ENCODE peak calls at places on chromosomes 5 and 9, in nine cellular contexts. One of them, this sample, is unnamed.

GRCh38 chr9:37284631-37285030 is 137.9 kb upstream of the GRHPR start:
- DNase-seq in psoas muscle: no peak
- DNase-seq in left ventricle myocardium inferior: no peak
- DNase-seq in astrocyte of the hippocampus: no peak
- DNase-seq in tibial artery: no peak
- DNase-seq in activated CD4-positive, alpha-beta memory T cell treated with anti-CD3 and anti-CD28 coated beads, Interleukin-2, amount 10 ng/mL, durations not matched to agents 7 days and 5 days: no peak
- DNase-seq in colonic mucosa: no peak
- DNase-seq in KBM-7: no peak
- DNase-seq in C1 segment of cervical spinal cord: no peak
- DNase-seq in this sample: no peak

GRCh38 chr9:81035171-81035570 is 654.2 kb downstream of the TLE1 start:
- DNase-seq in psoas muscle: no peak
- DNase-seq in left ventricle myocardium inferior: no peak
- DNase-seq in astrocyte of the hippocampus: peak
- DNase-seq in tibial artery: no peak
- DNase-seq in activated CD4-positive, alpha-beta memory T cell treated with anti-CD3 and anti-CD28 coated beads, Interleukin-2, amount 10 ng/mL, durations not matched to agents 7 days and 5 days: no peak
- DNase-seq in colonic mucosa: no peak
- DNase-seq in KBM-7: no peak
- DNase-seq in C1 segment of cervical spinal cord: no peak
- DNase-seq in this sample: no peak

GRCh38 chr9:87324613-87325194 is 173.0 kb upstream of the DAPK1 start:
- DNase-seq in psoas muscle: no peak
- DNase-seq in left ventricle myocardium inferior: no peak
- DNase-seq in astrocyte of the hippocampus: peak
- DNase-seq in tibial artery: no peak
- DNase-seq in activated CD4-positive, alpha-beta memory T cell treated with anti-CD3 and anti-CD28 coated beads, Interleukin-2, amount 10 ng/mL, durations not matched to agents 7 days and 5 days: no peak
- DNase-seq in colonic mucosa: no peak
- DNase-seq in KBM-7: peak
- DNase-seq in C1 segment of cervical spinal cord: no peak
- DNase-seq in this sample: no peak

GRCh38 chr9:38687389-38687842 is 32.5 kb downstream of the FAM240B start:
- DNase-seq in psoas muscle: peak
- DNase-seq in left ventricle myocardium inferior: peak
- DNase-seq in astrocyte of the hippocampus: peak
- DNase-seq in tibial artery: no peak
- DNase-seq in activated CD4-positive, alpha-beta memory T cell treated with anti-CD3 and anti-CD28 coated beads, Interleukin-2, amount 10 ng/mL, durations not matched to agents 7 days and 5 days: peak
- DNase-seq in colonic mucosa: peak
- DNase-seq in KBM-7: no peak
- DNase-seq in C1 segment of cervical spinal cord: no peak
- DNase-seq in this sample: no peak

GRCh38 chr5:76811214-76811613 is 7.6 kb upstream of the F2RL1 start:
- DNase-seq in psoas muscle: no peak
- DNase-seq in left ventricle myocardium inferior: no peak
- DNase-seq in astrocyte of the hippocampus: peak
- DNase-seq in tibial artery: no peak
- DNase-seq in activated CD4-positive, alpha-beta memory T cell treated with anti-CD3 and anti-CD28 coated beads, Interleukin-2, amount 10 ng/mL, durations not matched to agents 7 days and 5 days: no peak
- DNase-seq in colonic mucosa: no peak
- DNase-seq in KBM-7: no peak
- DNase-seq in C1 segment of cervical spinal cord: no peak
- DNase-seq in this sample: no peak

GRCh38 chr5:111697881-111698757 is 58.9 kb downstream of the NREP start:
- DNase-seq in psoas muscle: no peak
- DNase-seq in left ventricle myocardium inferior: no peak
- DNase-seq in astrocyte of the hippocampus: peak
- DNase-seq in tibial artery: no peak
- DNase-seq in activated CD4-positive, alpha-beta memory T cell treated with anti-CD3 and anti-CD28 coated beads, Interleukin-2, amount 10 ng/mL, durations not matched to agents 7 days and 5 days: no peak
- DNase-seq in colonic mucosa: no peak
- DNase-seq in KBM-7: no peak
- DNase-seq in C1 segment of cervical spinal cord: no peak
- DNase-seq in this sample: no peak

GRCh38 chr5:177458912-177459350 is 12.3 kb downstream of the PRR7 start:
- DNase-seq in psoas muscle: no peak
- DNase-seq in left ventricle myocardium inferior: no peak
- DNase-seq in astrocyte of the hippocampus: peak
- DNase-seq in tibial artery: no peak
- DNase-seq in activated CD4-positive, alpha-beta memory T cell treated with anti-CD3 and anti-CD28 coated beads, Interleukin-2, amount 10 ng/mL, durations not matched to agents 7 days and 5 days: no peak
- DNase-seq in colonic mucosa: no peak
- DNase-seq in KBM-7: no peak
- DNase-seq in C1 segment of cervical spinal cord: no peak
- DNase-seq in this sample: no peak

GRCh38 chr9:21856301-21857094 is 54.1 kb downstream of the MTAP start:
- DNase-seq in psoas muscle: no peak
- DNase-seq in left ventricle myocardium inferior: no peak
- DNase-seq in astrocyte of the hippocampus: no peak
- DNase-seq in tibial artery: no peak
- DNase-seq in activated CD4-positive, alpha-beta memory T cell treated with anti-CD3 and anti-CD28 coated beads, Interleukin-2, amount 10 ng/mL, durations not matched to agents 7 days and 5 days: no peak
- DNase-seq in colonic mucosa: no peak
- DNase-seq in KBM-7: no peak
- DNase-seq in C1 segment of cervical spinal cord: no peak
- DNase-seq in this sample: no peak

GRCh38 chr9:111484564-111484878 is 338 bp upstream of the ECPAS start:
- DNase-seq in psoas muscle: no peak
- DNase-seq in left ventricle myocardium inferior: no peak
- DNase-seq in astrocyte of the hippocampus: no peak
- DNase-seq in tibial artery: no peak
- DNase-seq in activated CD4-positive, alpha-beta memory T cell treated with anti-CD3 and anti-CD28 coated beads, Interleukin-2, amount 10 ng/mL, durations not matched to agents 7 days and 5 days: no peak
- DNase-seq in colonic mucosa: no peak
- DNase-seq in KBM-7: no peak
- DNase-seq in C1 segment of cervical spinal cord: no peak
- DNase-seq in this sample: no peak

GRCh38 chr5:158590936-158591863 is 508.5 kb downstream of the EBF1 start:
- DNase-seq in psoas muscle: no peak
- DNase-seq in left ventricle myocardium inferior: no peak
- DNase-seq in astrocyte of the hippocampus: peak
- DNase-seq in tibial artery: no peak
- DNase-seq in activated CD4-positive, alpha-beta memory T cell treated with anti-CD3 and anti-CD28 coated beads, Interleukin-2, amount 10 ng/mL, durations not matched to agents 7 days and 5 days: no peak
- DNase-seq in colonic mucosa: no peak
- DNase-seq in KBM-7: no peak
- DNase-seq in C1 segment of cervical spinal cord: no peak
- DNase-seq in this sample: no peak

GRCh38 chr9:93596399-93596798 is 20.0 kb downstream of the PHF2 start:
- DNase-seq in psoas muscle: no peak
- DNase-seq in left ventricle myocardium inferior: no peak
- DNase-seq in astrocyte of the hippocampus: no peak
- DNase-seq in tibial artery: peak
- DNase-seq in activated CD4-positive, alpha-beta memory T cell treated with anti-CD3 and anti-CD28 coated beads, Interleukin-2, amount 10 ng/mL, durations not matched to agents 7 days and 5 days: peak
- DNase-seq in colonic mucosa: no peak
- DNase-seq in KBM-7: no peak
- DNase-seq in C1 segment of cervical spinal cord: no peak
- DNase-seq in this sample: no peak

GRCh38 chr9:72509635-72510034 is 11.8 kb upstream of the TMC1 start:
- DNase-seq in psoas muscle: no peak
- DNase-seq in left ventricle myocardium inferior: no peak
- DNase-seq in astrocyte of the hippocampus: peak
- DNase-seq in tibial artery: no peak
- DNase-seq in activated CD4-positive, alpha-beta memory T cell treated with anti-CD3 and anti-CD28 coated beads, Interleukin-2, amount 10 ng/mL, durations not matched to agents 7 days and 5 days: no peak
- DNase-seq in colonic mucosa: no peak
- DNase-seq in KBM-7: no peak
- DNase-seq in C1 segment of cervical spinal cord: no peak
- DNase-seq in this sample: no peak

GRCh38 chr9:129081388-129081889 is 528 bp downstream of the DOLPP1 start:
- DNase-seq in psoas muscle: no peak
- DNase-seq in left ventricle myocardium inferior: no peak
- DNase-seq in astrocyte of the hippocampus: no peak
- DNase-seq in tibial artery: no peak
- DNase-seq in activated CD4-positive, alpha-beta memory T cell treated with anti-CD3 and anti-CD28 coated beads, Interleukin-2, amount 10 ng/mL, durations not matched to agents 7 days and 5 days: no peak
- DNase-seq in colonic mucosa: no peak
- DNase-seq in KBM-7: no peak
- DNase-seq in C1 segment of cervical spinal cord: no peak
- DNase-seq in this sample: no peak

GRCh38 chr5:132653716-132654115 is 4.3 kb upstream of the IL13 start:
- DNase-seq in psoas muscle: no peak
- DNase-seq in left ventricle myocardium inferior: no peak
- DNase-seq in astrocyte of the hippocampus: no peak
- DNase-seq in tibial artery: no peak
- DNase-seq in activated CD4-positive, alpha-beta memory T cell treated with anti-CD3 and anti-CD28 coated beads, Interleukin-2, amount 10 ng/mL, durations not matched to agents 7 days and 5 days: no peak
- DNase-seq in colonic mucosa: no peak
- DNase-seq in KBM-7: no peak
- DNase-seq in C1 segment of cervical spinal cord: no peak
- DNase-seq in this sample: no peak

GRCh38 chr9:16832101-16832500 is 38.4 kb downstream of the BNC2 start:
- DNase-seq in psoas muscle: no peak
- DNase-seq in left ventricle myocardium inferior: no peak
- DNase-seq in astrocyte of the hippocampus: no peak
- DNase-seq in tibial artery: no peak
- DNase-seq in activated CD4-positive, alpha-beta memory T cell treated with anti-CD3 and anti-CD28 coated beads, Interleukin-2, amount 10 ng/mL, durations not matched to agents 7 days and 5 days: no peak
- DNase-seq in colonic mucosa: no peak
- DNase-seq in KBM-7: no peak
- DNase-seq in C1 segment of cervical spinal cord: no peak
- DNase-seq in this sample: no peak

GRCh38 chr5:149777382-149777781 is 47.3 kb downstream of the PPARGC1B start:
- DNase-seq in psoas muscle: peak
- DNase-seq in left ventricle myocardium inferior: peak
- DNase-seq in astrocyte of the hippocampus: no peak
- DNase-seq in tibial artery: no peak
- DNase-seq in activated CD4-positive, alpha-beta memory T cell treated with anti-CD3 and anti-CD28 coated beads, Interleukin-2, amount 10 ng/mL, durations not matched to agents 7 days and 5 days: no peak
- DNase-seq in colonic mucosa: no peak
- DNase-seq in KBM-7: no peak
- DNase-seq in C1 segment of cervical spinal cord: no peak
- DNase-seq in this sample: no peak

GRCh38 chr9:126676685-126677143 is 63.0 kb downstream of the LMX1B start:
- DNase-seq in psoas muscle: no peak
- DNase-seq in left ventricle myocardium inferior: no peak
- DNase-seq in astrocyte of the hippocampus: peak
- DNase-seq in tibial artery: no peak
- DNase-seq in activated CD4-positive, alpha-beta memory T cell treated with anti-CD3 and anti-CD28 coated beads, Interleukin-2, amount 10 ng/mL, durations not matched to agents 7 days and 5 days: no peak
- DNase-seq in colonic mucosa: no peak
- DNase-seq in KBM-7: no peak
- DNase-seq in C1 segment of cervical spinal cord: no peak
- DNase-seq in this sample: no peak

This sample was measured in cortex of kidney.